ENCODE peak calls at places on chromosomes 4 and X, in seven cellular contexts. I is A549, V is astrocyte of the cerebellum, H is stomach, C is IMR-90, P is lower leg skin, S is left ventricle myocardium inferior. U is an unnamed sample.

GRCh38 chr4:24578364-24578763 is 6.0 kb downstream of the DHX15 start:
- DNase-seq in P (no peak), S (no peak), I (no peak), V (no peak), C (no peak), H (no peak), U (no peak)

GRCh38 chr4:155617312-155617711 is 49.3 kb upstream of the GUCY1A1 start:
- DNase-seq in I (no peak), V (peak; percentile 51), C (peak; percentile 40), P (no peak), H (no peak), S (no peak), U (no peak)

GRCh38 chrX:69664693-69665092 is 48.8 kb downstream of the EDA start:
- DNase-seq in V (no peak), C (no peak), S (no peak), P (no peak), I (no peak), H (no peak), U (no peak)

GRCh38 chr4:98891533-98892337 is 37.2 kb downstream of the EIF4E start:
- DNase-seq in C (no peak), S (no peak), P (no peak), I (no peak), H (no peak), V (no peak), U (no peak)

GRCh38 chr4:143473334-143474126 is 40.0 kb upstream of the SMARCA5 start:
- DNase-seq in I (no peak), C (no peak), S (no peak), P (no peak), H (no peak), V (no peak), U (no peak)

GRCh38 chr4:141410839-141411238 is 190.1 kb downstream of the ZNF330 start:
- DNase-seq in P (no peak), S (no peak), I (no peak), V (no peak), C (peak; percentile 59), H (no peak), U (no peak)

GRCh38 chrX:10011991-10012390 is 44.8 kb downstream of the CLDN34 start:
- DNase-seq in C (no peak), S (no peak), V (no peak), P (peak; percentile 52), H (no peak), I (peak; percentile 40), U (no peak)

GRCh38 chr4:182301736-182302135 is 58.5 kb downstream of the TENM3 start:
- DNase-seq in S (no peak), C (no peak), P (no peak), V (no peak), I (no peak), H (no peak), U (no peak)

GRCh38 chrX:95629737-95630136 is 1054.9 kb upstream of the DIAPH2 start:
- DNase-seq in C (no peak), P (no peak), V (no peak), H (no peak), S (no peak), I (no peak), U (no peak)

GRCh38 chr4:17687237-17687857 is 72.9 kb downstream of the MED28 start:
- DNase-seq in H (no peak), C (no peak), S (no peak), I (no peak), V (no peak), P (no peak), U (no peak)

GRCh38 chrX:112799425-112799824 is 41.2 kb downstream of the AMOT start:
- DNase-seq in I (no peak), H (no peak), V (no peak), S (no peak), C (no peak), P (no peak), U (no peak)

GRCh38 chr4:78268607-78269006 is 211.5 kb downstream of the FRAS1 start:
- DNase-seq in I (no peak), H (no peak), P (no peak), S (no peak), V (no peak), C (no peak), U (no peak)

GRCh38 chrX:48589482-48590162 is 7.7 kb upstream of the WDR13 start:
- DNase-seq in V (no peak), S (no peak), H (peak; percentile 48), C (no peak), P (no peak), I (no peak), U (no peak)

DNA sequence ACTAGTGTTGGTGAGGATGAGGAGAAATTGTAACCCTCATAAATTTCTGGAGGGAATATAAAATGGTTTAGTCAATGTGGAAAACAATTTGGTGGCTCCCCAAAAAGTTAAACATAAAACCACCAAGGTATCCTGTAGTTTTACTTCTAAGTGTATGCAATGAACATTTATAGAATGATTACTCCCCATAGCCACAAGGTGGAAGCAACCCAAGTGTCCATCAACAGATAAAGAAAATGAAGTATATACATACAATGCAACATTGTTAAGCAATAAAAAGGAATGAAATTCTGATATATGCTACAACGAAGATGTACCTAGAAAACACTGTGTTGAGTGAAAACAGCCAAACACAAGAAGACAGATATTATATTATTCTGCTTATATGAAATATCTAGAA is 569.1 kb upstream of the GRID2 start:
- DNase-seq in H (no peak), I (no peak), C (no peak), P (no peak), S (no peak), V (no peak), U (no peak)
- TF ChIP-seq CTCF in H (no peak), I (no peak), C (no peak), P (no peak), S (no peak), V (peak; percentile 3), U (peak; percentile 37)

DNA sequence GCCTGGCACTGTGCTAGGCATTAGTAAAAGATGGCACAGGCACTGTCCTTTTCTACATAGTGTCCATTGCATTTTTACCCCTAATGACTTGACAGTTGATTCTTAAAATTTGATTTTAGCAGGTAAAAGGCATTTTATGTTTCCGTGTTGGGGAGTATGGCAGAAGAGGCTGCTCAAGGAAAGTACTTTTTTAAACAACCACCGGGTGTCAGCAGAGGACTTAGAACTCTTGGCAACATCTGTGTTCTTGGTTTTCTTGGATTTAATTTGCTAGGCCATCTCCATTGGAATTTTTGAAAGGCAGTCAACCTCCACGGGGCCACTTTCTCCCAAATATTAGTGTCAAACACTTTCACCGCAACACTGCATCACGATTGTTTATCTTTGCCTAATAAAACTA is 102.9 kb downstream of the TSPAN7 start:
- DNase-seq in H (no peak), S (no peak), C (peak; percentile 43), P (no peak), I (peak; percentile 49), V (peak; percentile 27), U (no peak)
- TF ChIP-seq CTCF in H (peak; percentile 20), S (peak; percentile 52), C (peak; percentile 50), P (no peak), I (peak; percentile 41), V (peak; percentile 50), U (peak; percentile 77)

GRCh38 chr4:87649980-87650379 is at the start of gene DMP1:
- DNase-seq in P (no peak), V (no peak), S (no peak), I (no peak), C (no peak), H (no peak), U (no peak)

GRCh38 chr4:87644286-87644685 is 5.8 kb upstream of the DMP1 start:
- DNase-seq in H (no peak), P (no peak), C (no peak), V (no peak), I (no peak), S (no peak), U (no peak)
- TF ChIP-seq CTCF in H (no peak), P (no peak), C (no peak), V (no peak), I (no peak), S (no peak), U (no peak)

GRCh38 chr4:154082760-154083530 is 294.1 kb upstream of the SFRP2 start:
- DNase-seq in C (no peak), H (no peak), P (no peak), I (peak; percentile 13), V (peak; percentile 13), S (no peak), U (no peak)
- TF ChIP-seq CTCF in C (no peak), H (no peak), P (no peak), I (no peak), V (peak; percentile 42), S (no peak), U (peak; percentile 72)

GRCh38 chr4:6242271-6243029 is 27.2 kb upstream of the WFS1 start:
- DNase-seq in P (no peak), V (no peak), C (no peak), H (no peak), S (no peak), I (no peak), U (no peak)

GRCh38 chr4:6248394-6248793 is 21.3 kb upstream of the WFS1 start:
- DNase-seq in P (no peak), H (no peak), S (no peak), V (no peak), C (no peak), I (no peak), U (peak; percentile 57)

GRCh38 chr4:6245246-6246169 is 24.1 kb upstream of the WFS1 start:
- DNase-seq in P (no peak), C (no peak), H (no peak), V (no peak), I (no peak), S (peak; percentile 25), U (peak; percentile 90)

GRCh38 chr4:6250235-6250983 is 19.2 kb upstream of the WFS1 start:
- DNase-seq in S (no peak), H (no peak), C (peak; percentile 59), V (peak; percentile 46), P (no peak), I (peak; percentile 62), U (peak; percentile 9)

DNA sequence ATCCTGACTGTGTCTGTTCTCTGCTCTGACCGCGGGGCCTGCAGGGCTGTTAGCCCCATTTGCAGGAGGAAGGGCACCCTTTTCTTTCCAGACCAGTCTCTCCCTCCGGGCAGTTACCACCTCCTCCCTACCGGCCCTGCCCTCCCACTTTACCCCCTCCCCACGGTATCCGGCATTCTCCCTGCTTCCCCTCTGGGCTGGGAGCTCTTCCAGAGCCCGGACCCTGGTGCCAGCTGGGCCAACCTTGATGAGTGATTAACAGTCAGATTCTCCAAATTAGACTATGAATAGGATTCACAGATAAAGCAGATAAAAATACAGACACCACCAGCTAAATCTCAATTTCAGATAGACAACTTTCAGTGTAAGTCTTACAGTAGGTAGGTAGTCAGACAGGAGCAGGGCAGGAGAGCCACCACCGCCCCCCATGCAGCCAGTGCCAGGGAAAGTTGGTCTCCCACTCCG is 23.4 kb upstream of the WFS1 start:
- DNase-seq in C (no peak), I (no peak), H (no peak), V (no peak), P (no peak), S (no peak), U (peak; percentile 53)
- TF ChIP-seq CTCF in C (no peak), I (no peak), H (no peak), V (no peak), P (no peak), S (no peak), U (no peak)